ENCODE peak calls at places on chromosome 10, in six cellular contexts. One of them, this sample, is unnamed.

GRCh38 chr10:116259638-116260037 is 13.4 kb downstream of the GFRA1 start:
- DNase-seq in HepG2: no peak
- DNase-seq in GM12878: no peak
- DNase-seq in IMR-90: no peak
- DNase-seq in A549: no peak
- DNase-seq in K562: no peak
- DNase-seq in this sample: no peak

GRCh38 chr10:71783917-71784678 is 10.8 kb upstream of the VSIR start:
- DNase-seq in HepG2: no peak
- DNase-seq in GM12878: no peak
- DNase-seq in IMR-90: no peak
- DNase-seq in A549: no peak
- DNase-seq in K562: no peak
- DNase-seq in this sample: no peak

GRCh38 chr10:72759584-72759983 is 67.6 kb downstream of the MCU start:
- DNase-seq in HepG2: no peak
- DNase-seq in GM12878: no peak
- DNase-seq in IMR-90: no peak
- DNase-seq in A549: no peak
- DNase-seq in K562: no peak
- DNase-seq in this sample: no peak

GRCh38 chr10:2851544-2851943 is 215.8 kb upstream of the PFKP start:
- DNase-seq in HepG2: no peak
- DNase-seq in GM12878: no peak
- DNase-seq in IMR-90: no peak
- DNase-seq in A549: no peak
- DNase-seq in K562: no peak
- DNase-seq in this sample: no peak

GRCh38 chr10:95440756-95441546 is 120.2 kb downstream of the SORBS1 start:
- DNase-seq in HepG2: peak; percentile 43
- DNase-seq in GM12878: peak; percentile 36
- DNase-seq in IMR-90: no peak
- DNase-seq in A549: no peak
- DNase-seq in K562: no peak
- DNase-seq in this sample: no peak

GRCh38 chr10:36412942-36413341 is 712.5 kb upstream of the ANKRD30A start:
- DNase-seq in HepG2: no peak
- DNase-seq in GM12878: no peak
- DNase-seq in IMR-90: no peak
- DNase-seq in A549: no peak
- DNase-seq in K562: no peak
- DNase-seq in this sample: no peak

GRCh38 chr10:29151011-29151410 is 137.9 kb upstream of the LYZL1 start:
- DNase-seq in HepG2: no peak
- DNase-seq in GM12878: no peak
- DNase-seq in IMR-90: no peak
- DNase-seq in A549: no peak
- DNase-seq in K562: no peak
- DNase-seq in this sample: no peak

GRCh38 chr10:9149134-9149533 is 1094.6 kb downstream of the GATA3 start:
- DNase-seq in HepG2: no peak
- DNase-seq in GM12878: no peak
- DNase-seq in IMR-90: no peak
- DNase-seq in A549: no peak
- DNase-seq in K562: no peak
- DNase-seq in this sample: no peak

GRCh38 chr10:5611899-5612680 is 54.3 kb downstream of the ASB13 start:
- DNase-seq in HepG2: no peak
- DNase-seq in GM12878: no peak
- DNase-seq in IMR-90: no peak
- DNase-seq in A549: no peak
- DNase-seq in K562: no peak
- DNase-seq in this sample: no peak

GRCh38 chr10:19817251-19818046 is 1.2 kb downstream of the PLXDC2 start:
- DNase-seq in HepG2: no peak
- DNase-seq in GM12878: no peak
- DNase-seq in IMR-90: no peak
- DNase-seq in A549: no peak
- DNase-seq in K562: no peak
- DNase-seq in this sample: peak; percentile 15

GRCh38 chr10:13439771-13440708 is 88.8 kb downstream of the BEND7 start:
- DNase-seq in HepG2: peak; percentile 20
- DNase-seq in GM12878: no peak
- DNase-seq in IMR-90: no peak
- DNase-seq in A549: peak; percentile 69
- DNase-seq in K562: peak; percentile 85
- DNase-seq in this sample: peak; percentile 88

GRCh38 chr10:7856685-7857084 is 38.4 kb downstream of the TAF3 start:
- DNase-seq in HepG2: no peak
- DNase-seq in GM12878: no peak
- DNase-seq in IMR-90: peak; percentile 4
- DNase-seq in A549: no peak
- DNase-seq in K562: no peak
- DNase-seq in this sample: no peak

GRCh38 chr10:22655312-22655973 is 58.9 kb downstream of the PIP4K2A start:
- DNase-seq in HepG2: no peak
- DNase-seq in GM12878: no peak
- DNase-seq in IMR-90: peak; percentile 92
- DNase-seq in A549: peak; percentile 14
- DNase-seq in K562: no peak
- DNase-seq in this sample: no peak

GRCh38 chr10:58573970-58574538 is 61.4 kb downstream of the BICC1 start:
- DNase-seq in HepG2: no peak
- DNase-seq in GM12878: no peak
- DNase-seq in IMR-90: no peak
- DNase-seq in A549: no peak
- DNase-seq in K562: no peak
- DNase-seq in this sample: no peak

GRCh38 chr10:44479306-44479705 is 94.4 kb upstream of the CXCL12 start:
- DNase-seq in HepG2: no peak
- DNase-seq in GM12878: no peak
- DNase-seq in IMR-90: no peak
- DNase-seq in A549: no peak
- DNase-seq in K562: no peak
- DNase-seq in this sample: no peak

GRCh38 chr10:50927522-50928189 is 42.2 kb upstream of the A1CF start:
- DNase-seq in HepG2: no peak
- DNase-seq in GM12878: no peak
- DNase-seq in IMR-90: no peak
- DNase-seq in A549: no peak
- DNase-seq in K562: no peak
- DNase-seq in this sample: no peak

GRCh38 chr10:19812976-19813375 is 3.3 kb upstream of the PLXDC2 start:
- DNase-seq in HepG2: no peak
- DNase-seq in GM12878: no peak
- DNase-seq in IMR-90: no peak
- DNase-seq in A549: no peak
- DNase-seq in K562: no peak
- DNase-seq in this sample: no peak

GRCh38 chr10:42866115-42866995 is 83.8 kb downstream of the BMS1 start:
- DNase-seq in HepG2: peak; percentile 30
- DNase-seq in GM12878: no peak
- DNase-seq in IMR-90: peak; percentile 64
- DNase-seq in A549: peak; percentile 64
- DNase-seq in K562: peak; percentile 84
- DNase-seq in this sample: peak; percentile 81

GRCh38 chr10:790821-791551 is 101.5 kb upstream of the DIP2C start:
- DNase-seq in HepG2: no peak
- DNase-seq in GM12878: no peak
- DNase-seq in IMR-90: no peak
- DNase-seq in A549: no peak
- DNase-seq in K562: no peak
- DNase-seq in this sample: no peak

GRCh38 chr10:3857318-3857717 is 72.3 kb upstream of the KLF6 start:
- DNase-seq in HepG2: no peak
- DNase-seq in GM12878: no peak
- DNase-seq in IMR-90: no peak
- DNase-seq in A549: no peak
- DNase-seq in K562: no peak
- DNase-seq in this sample: no peak

GRCh38 chr10:61039868-61040267 is 95.9 kb upstream of the RHOBTB1 start:
- DNase-seq in HepG2: peak; percentile 49
- DNase-seq in GM12878: no peak
- DNase-seq in IMR-90: no peak
- DNase-seq in A549: no peak
- DNase-seq in K562: no peak
- DNase-seq in this sample: no peak

GRCh38 chr10:75607576-75607975 is 176.2 kb downstream of the LRMDA start:
- DNase-seq in HepG2: no peak
- DNase-seq in GM12878: no peak
- DNase-seq in IMR-90: no peak
- DNase-seq in A549: no peak
- DNase-seq in K562: no peak
- DNase-seq in this sample: no peak

GRCh38 chr10:121800146-121800545 is 127.7 kb downstream of the ATE1 start:
- DNase-seq in HepG2: no peak
- DNase-seq in GM12878: no peak
- DNase-seq in IMR-90: no peak
- DNase-seq in A549: no peak
- DNase-seq in K562: no peak
- DNase-seq in this sample: no peak

GRCh38 chr10:127563718-127564553 is 14.8 kb downstream of the NPS start:
- DNase-seq in HepG2: no peak
- DNase-seq in GM12878: no peak
- DNase-seq in IMR-90: no peak
- DNase-seq in A549: peak; percentile 15
- DNase-seq in K562: peak; percentile 17
- DNase-seq in this sample: peak; percentile 43

GRCh38 chr10:11553773-11554381 is 57.6 kb downstream of the USP6NL start:
- DNase-seq in HepG2: no peak
- DNase-seq in GM12878: peak; percentile 87
- DNase-seq in IMR-90: no peak
- DNase-seq in A549: no peak
- DNase-seq in K562: no peak
- DNase-seq in this sample: no peak

GRCh38 chr10:78927257-78927995 is 141.3 kb upstream of the ZMIZ1 start:
- DNase-seq in HepG2: no peak
- DNase-seq in GM12878: no peak
- DNase-seq in IMR-90: no peak
- DNase-seq in A549: no peak
- DNase-seq in K562: no peak
- DNase-seq in this sample: no peak

DNA sequence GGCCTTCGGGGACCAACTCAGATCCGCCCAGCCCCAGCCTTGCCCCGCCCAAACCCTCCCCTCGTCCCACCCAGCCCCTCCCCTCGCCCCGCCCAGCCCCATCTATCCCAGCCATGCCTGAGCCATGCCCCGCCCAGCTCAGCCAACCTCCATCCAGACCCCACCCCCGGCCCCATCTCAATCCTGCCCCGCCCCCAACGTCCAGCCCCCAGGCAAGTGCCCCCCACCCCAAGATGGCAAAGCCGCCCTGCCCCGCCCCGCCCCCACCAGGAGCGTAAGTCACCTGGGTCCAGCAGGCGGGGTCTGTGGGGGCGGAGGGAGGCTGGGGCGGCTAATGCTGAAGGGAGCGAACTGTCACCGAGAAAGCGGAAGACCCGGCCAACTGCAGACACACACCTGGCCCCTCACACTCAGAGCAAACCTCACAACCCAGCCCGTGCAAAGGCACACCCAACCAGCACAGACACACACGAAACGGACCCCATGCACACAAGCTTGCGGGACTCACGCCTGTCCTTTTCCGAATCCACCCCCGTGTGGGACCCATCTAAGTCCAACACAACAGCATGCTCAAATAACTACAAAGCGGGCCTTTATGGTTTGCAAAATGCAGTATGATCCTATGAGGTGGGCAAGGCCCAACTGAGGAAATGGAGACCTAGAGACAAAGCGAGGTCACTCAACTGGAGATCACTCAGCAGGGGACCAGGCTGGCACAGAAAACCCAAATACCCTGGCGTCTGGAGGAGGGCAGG is 11.5 kb upstream of the OGA start:
- DNase-seq in HepG2: no peak
- DNase-seq in GM12878: no peak
- DNase-seq in IMR-90: no peak
- DNase-seq in A549: no peak
- DNase-seq in K562: peak; percentile 93
- DNase-seq in this sample: peak; percentile 95
- TF ChIP-seq BHLHE40 in HepG2: no peak
- TF ChIP-seq BHLHE40 in GM12878: no peak
- TF ChIP-seq BHLHE40 in IMR-90: no peak
- TF ChIP-seq BHLHE40 in A549: no peak
- TF ChIP-seq BHLHE40 in K562: no peak
- TF ChIP-seq BHLHE40 in this sample: no peak

DNA sequence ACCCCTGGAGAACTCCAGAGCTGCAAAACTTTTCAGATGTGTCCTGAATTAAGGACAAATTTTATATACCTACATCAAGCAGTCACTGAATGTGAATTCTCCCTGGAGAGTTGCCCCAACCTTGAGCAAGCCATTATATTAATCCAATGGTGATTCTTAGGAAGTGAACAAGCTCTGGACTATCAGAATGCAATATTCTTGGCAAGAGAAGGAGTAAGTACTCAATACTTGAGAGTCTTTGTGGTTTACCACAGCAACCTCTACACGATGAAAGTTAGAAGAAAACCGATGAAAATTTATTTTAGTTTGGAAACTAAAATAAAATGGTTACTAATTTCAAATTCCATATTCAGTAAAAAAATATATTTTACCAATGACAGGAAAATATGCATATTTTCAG is 19.2 kb upstream of the ZNF365 start:
- DNase-seq in HepG2: no peak
- DNase-seq in GM12878: no peak
- DNase-seq in IMR-90: peak; percentile 32
- DNase-seq in A549: no peak
- DNase-seq in K562: no peak
- DNase-seq in this sample: no peak
- TF ChIP-seq BHLHE40 in HepG2: no peak
- TF ChIP-seq BHLHE40 in GM12878: no peak
- TF ChIP-seq BHLHE40 in IMR-90: no peak
- TF ChIP-seq BHLHE40 in A549: no peak
- TF ChIP-seq BHLHE40 in K562: no peak
- TF ChIP-seq BHLHE40 in this sample: no peak

GRCh38 chr10:111551001-111551400 is 474.2 kb downstream of the ADRA2A start:
- DNase-seq in HepG2: no peak
- DNase-seq in GM12878: no peak
- DNase-seq in IMR-90: no peak
- DNase-seq in A549: no peak
- DNase-seq in K562: no peak
- DNase-seq in this sample: no peak
- TF ChIP-seq BHLHE40 in HepG2: no peak
- TF ChIP-seq BHLHE40 in GM12878: no peak
- TF ChIP-seq BHLHE40 in IMR-90: no peak
- TF ChIP-seq BHLHE40 in A549: no peak
- TF ChIP-seq BHLHE40 in K562: no peak
- TF ChIP-seq BHLHE40 in this sample: no peak

GRCh38 chr10:110167149-110167548 is 40.3 kb upstream of the MXI1 start:
- DNase-seq in HepG2: no peak
- DNase-seq in GM12878: no peak
- DNase-seq in IMR-90: no peak
- DNase-seq in A549: no peak
- DNase-seq in K562: no peak
- DNase-seq in this sample: no peak
- TF ChIP-seq BHLHE40 in HepG2: no peak
- TF ChIP-seq BHLHE40 in GM12878: no peak
- TF ChIP-seq BHLHE40 in IMR-90: no peak
- TF ChIP-seq BHLHE40 in A549: no peak
- TF ChIP-seq BHLHE40 in K562: no peak
- TF ChIP-seq BHLHE40 in this sample: no peak